ENCODE peak calls at places on chromosomes 11 and 22, in four cellular contexts. T is T-helper 17 cell, P is T follicular helper cell, E is heart right ventricle. V is an unnamed sample.

GRCh38 chr11:130211144-130211543 is 51.6 kb downstream of the ST14 start:
- DNase-seq in T (no peak), P (no peak), E (no peak), V (no peak)

GRCh38 chr22:46039531-46039930 is 62.6 kb upstream of the WNT7B start:
- DNase-seq in T (no peak), P (no peak), E (no peak), V (no peak)

GRCh38 chr11:79249341-79249993 is 191.4 kb downstream of the TENM4 start:
- DNase-seq in T (no peak), P (no peak), E (no peak), V (no peak)

GRCh38 chr11:61518032-61518795 is 9.7 kb downstream of the LRRC10B start:
- DNase-seq in T (no peak), P (no peak), E (no peak), V (no peak)

GRCh38 chr22:22207845-22208564 is 36.6 kb upstream of the VPREB1 start:
- DNase-seq in T (peak; percentile 60), P (peak; percentile 46), E (peak; percentile 19), V (peak; percentile 58)

GRCh38 chr11:1757861-1758610 is 5.7 kb downstream of the CTSD start:
- DNase-seq in T (no peak), P (no peak), E (no peak), V (no peak)

GRCh38 chr22:29060251-29060650 is 1.4 kb downstream of the C22orf31 start:
- DNase-seq in T (no peak), P (no peak), E (no peak), V (no peak)

GRCh38 chr22:50361688-50362087 is 18.6 kb downstream of the PPP6R2 start:
- DNase-seq in T (no peak), P (no peak), E (no peak), V (no peak)

GRCh38 chr22:48948575-48949170 is 879.0 kb downstream of the BRD1 start:
- DNase-seq in T (no peak), P (no peak), E (no peak), V (no peak)